ENCODE peak calls at places on chromosomes 16 and 17, in eight cellular contexts. N, I, G, P, T, V, W and X are unnamed samples.

GRCh38 chr16:30429678-30430427 is at the start of gene DCTPP1:
- DNase-seq in N (peak; percentile 98), I (peak; percentile 97), G (peak; percentile 97), P (peak; percentile 100), T (peak; percentile 99), V (peak; percentile 93), W (peak; percentile 98), X (peak; percentile 100)

GRCh38 chr17:1829189-1829578 is 518 bp downstream of the SMYD4 start:
- DNase-seq in N (no peak), I (peak; percentile 73), G (no peak), P (no peak), T (peak; percentile 59), V (no peak), W (peak; percentile 69), X (peak; percentile 53)

GRCh38 chr17:31715436-31715835 is 143.6 kb downstream of the COPRS start:
- DNase-seq in N (no peak), I (no peak), G (no peak), P (no peak), T (no peak), V (no peak), W (no peak), X (no peak)

GRCh38 chr16:11213373-11213772 is 42.6 kb downstream of the SOCS1 start:
- DNase-seq in N (no peak), I (no peak), G (no peak), P (no peak), T (no peak), V (no peak), W (no peak), X (no peak)

GRCh38 chr17:27379863-27380533 is 76.2 kb upstream of the KSR1 start:
- DNase-seq in N (no peak), I (peak; percentile 43), G (peak; percentile 59), P (peak; percentile 69), T (peak; percentile 75), V (peak; percentile 14), W (peak; percentile 85), X (no peak)

GRCh38 chr17:81831563-81831956 is 1.5 kb downstream of the MCRIP1 start:
- DNase-seq in N (no peak), I (no peak), G (no peak), P (no peak), T (no peak), V (no peak), W (no peak), X (no peak)

GRCh38 chr16:49854227-49855203 is 1.4 kb downstream of the ZNF423 start:
- DNase-seq in N (no peak), I (peak; percentile 27), G (peak; percentile 49), P (peak; percentile 64), T (peak; percentile 20), V (no peak), W (peak; percentile 76), X (peak; percentile 13)

GRCh38 chr16:22217890-22218730 is 12.0 kb downstream of the EEF2K start:
- DNase-seq in N (no peak), I (no peak), G (no peak), P (no peak), T (no peak), V (no peak), W (peak; percentile 82), X (no peak)

GRCh38 chr16:88773812-88774291 is 11.2 kb downstream of the PIEZO1 start:
- DNase-seq in N (no peak), I (no peak), G (no peak), P (peak; percentile 92), T (peak; percentile 94), V (no peak), W (peak; percentile 85), X (no peak)

GRCh38 chr17:31318298-31319190 is 2.9 kb downstream of the EVI2A start:
- DNase-seq in N (no peak), I (no peak), G (no peak), P (no peak), T (peak; percentile 45), V (no peak), W (peak; percentile 76), X (peak; percentile 28)

GRCh38 chr16:54962045-54962444 is 31.4 kb downstream of the IRX5 start:
- DNase-seq in N (no peak), I (no peak), G (no peak), P (no peak), T (no peak), V (no peak), W (no peak), X (no peak)

GRCh38 chr17:31699281-31699680 is 159.8 kb downstream of the COPRS start:
- DNase-seq in N (no peak), I (no peak), G (peak; percentile 46), P (peak; percentile 26), T (peak; percentile 11), V (no peak), W (no peak), X (peak; percentile 23)

GRCh38 chr17:75514299-75515228 is 773 bp downstream of the CASKIN2 start:
- DNase-seq in N (no peak), I (peak; percentile 69), G (peak; percentile 83), P (peak; percentile 67), T (peak; percentile 43), V (no peak), W (no peak), X (peak; percentile 42)

GRCh38 chr17:50633683-50634082 is 998 bp upstream of the ABCC3 start:
- DNase-seq in N (no peak), I (no peak), G (no peak), P (no peak), T (no peak), V (no peak), W (no peak), X (no peak)

GRCh38 chr16:1614226-1615102 is 2.3 kb downstream of the CRAMP1 start:
- DNase-seq in N (no peak), I (no peak), G (no peak), P (peak; percentile 56), T (peak; percentile 84), V (no peak), W (no peak), X (peak; percentile 15)

GRCh38 chr16:31215287-31216115 is 1.4 kb downstream of the PYDC1 start:
- DNase-seq in N (peak; percentile 86), I (peak; percentile 48), G (no peak), P (peak; percentile 90), T (peak; percentile 76), V (no peak), W (no peak), X (peak; percentile 59)

GRCh38 chr16:75062135-75062943 is 54.2 kb downstream of the LDHD start:
- DNase-seq in N (no peak), I (peak; percentile 43), G (peak; percentile 89), P (no peak), T (no peak), V (no peak), W (peak; percentile 87), X (no peak)

GRCh38 chr17:28521296-28522085 is 15.3 kb downstream of the FOXN1 start:
- DNase-seq in N (no peak), I (no peak), G (no peak), P (peak; percentile 78), T (no peak), V (no peak), W (no peak), X (no peak)

GRCh38 chr16:81723098-81723723 is 55.9 kb upstream of the PLCG2 start:
- DNase-seq in N (no peak), I (peak; percentile 32), G (no peak), P (peak; percentile 86), T (peak; percentile 84), V (no peak), W (no peak), X (peak; percentile 90)

GRCh38 chr17:41666336-41666680 is 22.4 kb upstream of the EIF1 start:
- DNase-seq in N (no peak), I (peak; percentile 48), G (no peak), P (peak; percentile 78), T (peak; percentile 47), V (no peak), W (peak; percentile 75), X (peak; percentile 42)

GRCh38 chr17:42337442-42337841 is 49.1 kb downstream of the STAT5A start:
- DNase-seq in N (no peak), I (no peak), G (no peak), P (no peak), T (peak; percentile 98), V (no peak), W (no peak), X (peak; percentile 42)

DNA sequence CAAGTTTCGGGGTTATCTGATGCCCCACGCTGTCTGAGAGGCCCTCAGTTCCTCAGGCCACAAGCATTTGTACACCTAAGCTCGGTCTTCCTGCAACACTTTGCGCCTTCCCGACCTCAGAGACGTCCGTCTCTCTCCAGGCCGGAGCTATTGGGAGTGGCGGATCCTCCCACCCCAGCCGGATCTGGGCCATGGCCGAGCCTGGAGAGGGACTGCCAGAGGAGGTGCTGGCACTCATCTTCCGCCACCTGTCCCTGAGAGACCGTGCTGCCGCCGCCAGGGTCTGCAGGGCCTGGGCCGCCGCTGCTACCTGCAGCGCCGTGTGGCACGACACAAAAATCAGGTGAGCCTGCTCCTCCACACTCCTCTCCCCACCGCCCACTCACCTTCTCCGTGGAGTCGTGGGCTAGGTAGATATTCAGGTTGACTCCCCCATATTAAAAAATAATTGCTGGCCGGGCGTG is 1.9 kb downstream of the FBXL8 start:
- DNase-seq in N (no peak), I (no peak), G (no peak), P (no peak), T (no peak), V (no peak), W (no peak), X (no peak)
- H3K4me3 ChIP-seq in N (no peak overlapping the region), I (no peak overlapping the region), G (no peak overlapping the region), P (no peak overlapping the region), T (no peak overlapping the region), V (peak overlapping the region; percentile 82), W (no peak overlapping the region), X (no peak overlapping the region)

DNA sequence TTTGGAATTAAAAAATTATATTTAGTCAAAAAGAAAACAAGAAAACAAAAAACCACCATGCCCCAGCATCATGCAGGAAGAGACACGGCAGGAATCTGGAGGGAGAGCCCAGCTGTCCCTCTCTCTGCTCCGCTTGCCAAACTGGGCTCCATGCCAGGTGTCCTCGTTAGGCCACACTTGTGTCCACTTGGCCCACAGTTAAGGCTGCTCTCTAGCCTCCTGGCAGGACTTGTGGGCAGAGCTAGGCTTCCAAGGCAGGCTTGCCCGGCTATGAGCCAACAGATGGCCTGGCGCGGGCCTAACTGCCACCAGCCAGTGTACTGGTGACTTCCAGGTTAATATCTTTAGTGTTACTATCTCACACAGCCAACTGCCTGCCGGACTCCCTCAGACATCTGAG is 10.6 kb downstream of the ATP6V0D1 start:
- DNase-seq in N (no peak), I (peak; percentile 88), G (peak; percentile 99), P (peak; percentile 90), T (no peak), V (no peak), W (peak; percentile 86), X (no peak)
- H3K27ac ChIP-seq in N (no peak overlapping the region), I (no peak overlapping the region), G (no peak overlapping the region), P (no peak overlapping the region), T (no peak overlapping the region), V (no peak overlapping the region), W (no peak overlapping the region), X (no peak overlapping the region)

GRCh38 chr16:4351880-4352279 is 759 bp upstream of the PAM16 start:
- DNase-seq in N (no peak), I (no peak), G (no peak), P (no peak), T (peak; percentile 69), V (no peak), W (peak; percentile 61), X (no peak)
- H3K4me3 ChIP-seq in N (no peak overlapping the region), I (no peak overlapping the region), G (no peak overlapping the region), P (peak overlapping the region; percentile 74), T (peak overlapping the region; percentile 89), V (no peak overlapping the region), W (no peak overlapping the region), X (no peak overlapping the region)

DNA sequence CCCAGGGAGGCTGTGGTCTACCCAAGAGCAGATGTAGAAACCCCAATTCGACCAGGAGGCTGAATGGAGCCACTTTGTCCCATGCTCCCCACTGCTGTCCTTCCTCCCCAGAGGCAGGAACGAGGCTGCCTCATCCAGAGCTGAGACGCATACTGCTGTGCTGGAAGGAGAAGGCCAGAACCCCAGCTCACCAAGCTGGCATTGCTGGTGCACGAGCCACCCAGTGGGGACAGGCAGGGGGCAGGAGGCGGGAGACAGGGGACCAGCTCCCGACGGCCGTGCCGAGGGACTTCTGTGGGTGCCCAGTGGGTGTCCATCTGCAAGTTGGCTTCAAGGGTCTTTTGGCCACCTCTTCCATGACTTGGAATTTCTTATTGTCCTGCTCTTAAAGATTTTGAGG is 66.6 kb downstream of the NTN1 start:
- DNase-seq in N (no peak), I (no peak), G (no peak), P (no peak), T (no peak), V (no peak), W (no peak), X (no peak)
- H3K27ac ChIP-seq in N (no peak overlapping the region), I (no peak overlapping the region), G (no peak overlapping the region), P (no peak overlapping the region), T (no peak overlapping the region), V (no peak overlapping the region), W (no peak overlapping the region), X (no peak overlapping the region)